ENCODE peak calls at places on chromosomes 16 and 17, in five cellular contexts. O is BJ, F is lung, B is Caco-2, J is uterus. U is an unnamed sample.

GRCh38 chr16:35741546-35741945 is 2282.1 kb downstream of the TP53TG3F start:
- DNase-seq in B (no peak), J (no peak), O (no peak), F (no peak), U (no peak)

GRCh38 chr17:13940858-13941665 is 128.2 kb upstream of the COX10 start:
- DNase-seq in B (no peak), O (no peak), J (no peak), F (no peak), U (no peak)

GRCh38 chr17:67417507-67417906 is 40.4 kb downstream of the PITPNC1 start:
- DNase-seq in F (no peak), J (no peak), B (no peak), O (no peak), U (no peak)

GRCh38 chr17:19553036-19553435 is 19.4 kb downstream of the SLC47A1 start:
- DNase-seq in J (no peak), O (no peak), F (no peak), B (no peak), U (no peak)

GRCh38 chr17:35170968-35171771 is 23.0 kb downstream of the SLC35G3 start:
- DNase-seq in B (no peak), O (no peak), J (no peak), F (no peak), U (no peak)

GRCh38 chr16:27181020-27181419 is 22.3 kb upstream of the KDM8 start:
- DNase-seq in O (no peak), J (no peak), B (no peak), F (no peak), U (no peak)

GRCh38 chr16:71230122-71230845 is at the start of gene HYDIN:
- DNase-seq in J (no peak), F (peak; percentile 75), O (no peak), B (peak; percentile 90), U (peak; percentile 60)

GRCh38 chr16:11200523-11201063 is 55.4 kb downstream of the SOCS1 start:
- DNase-seq in J (no peak), B (no peak), F (no peak), O (no peak), U (no peak)

GRCh38 chr16:66717112-66717675 is 20.7 kb upstream of the CMTM4 start:
- DNase-seq in B (peak; percentile 58), O (no peak), F (no peak), J (no peak), U (no peak)

GRCh38 chr16:6496996-6497395 is 835.6 kb upstream of the RBFOX1 start:
- DNase-seq in F (no peak), B (no peak), O (no peak), J (no peak), U (no peak)

GRCh38 chr16:877242-878065 is 76.9 kb upstream of the GNG13 start:
- DNase-seq in O (no peak), F (no peak), B (no peak), J (no peak), U (no peak)

GRCh38 chr16:27718767-27719445 is 169.0 kb downstream of the KATNIP start:
- DNase-seq in O (no peak), B (no peak), F (no peak), J (no peak), U (no peak)

GRCh38 chr17:58764373-58764772 is 8.7 kb downstream of the PPM1E start:
- DNase-seq in B (no peak), F (no peak), J (no peak), O (no peak), U (no peak)

GRCh38 chr16:74123826-74124225 is 172.8 kb upstream of the PSMD7 start:
- DNase-seq in F (no peak), B (no peak), J (no peak), O (no peak), U (no peak)

GRCh38 chr16:68083239-68083781 is 1.9 kb upstream of the NFATC3 start:
- DNase-seq in O (no peak), B (no peak), J (no peak), F (no peak), U (no peak)

GRCh38 chr16:68086336-68086821 is 1.2 kb downstream of the NFATC3 start:
- DNase-seq in J (no peak), F (no peak), B (no peak), O (no peak), U (no peak)

GRCh38 chr16:68085259-68086071 is at the start of gene NFATC3:
- DNase-seq in J (peak; percentile 99), F (peak; percentile 98), O (peak; percentile 61), B (peak; percentile 99), U (no peak)

GRCh38 chr16:68083861-68084503 is 1.2 kb upstream of the NFATC3 start:
- DNase-seq in O (no peak), F (no peak), J (no peak), B (peak; percentile 72), U (no peak)

DNA sequence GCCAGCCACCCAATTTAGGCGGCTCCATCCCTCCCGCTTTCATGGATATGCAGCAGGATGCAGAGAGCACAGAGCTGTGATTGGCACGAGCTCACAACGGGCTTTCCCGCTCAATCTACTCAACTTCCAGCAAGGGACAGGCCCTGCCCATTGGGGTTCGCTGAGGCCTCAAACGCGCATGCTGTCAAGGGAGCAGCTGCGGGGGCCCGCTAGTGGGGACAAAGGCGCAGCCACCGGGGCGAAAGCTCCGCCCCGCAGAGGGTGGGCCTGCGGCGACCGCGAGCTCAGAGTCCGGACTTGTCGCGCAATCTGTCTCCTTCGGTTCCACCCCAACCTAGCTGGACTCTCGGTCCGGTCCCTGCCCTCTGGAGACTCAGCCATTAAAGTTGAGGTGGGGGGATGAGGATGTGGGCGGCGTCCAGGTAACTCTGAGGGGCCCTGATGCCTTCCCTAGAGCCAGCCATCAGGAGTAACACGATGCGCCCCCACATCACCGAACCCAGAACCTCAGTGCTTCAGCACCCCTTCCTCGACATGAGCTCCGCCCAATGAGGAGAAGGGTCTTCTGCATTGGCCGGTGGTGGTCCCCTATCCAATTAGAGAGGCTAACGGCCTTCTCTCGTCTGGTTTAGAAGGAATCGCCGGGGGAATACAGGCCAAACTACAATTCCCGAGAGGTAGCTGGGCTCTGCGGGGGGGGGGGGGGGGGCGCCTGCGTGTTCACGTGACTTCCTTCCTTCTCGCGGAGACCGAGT is 489 bp upstream of the NFATC3 start:
- DNase-seq in B (peak; percentile 94), F (peak; percentile 89), J (peak; percentile 86), O (no peak), U (no peak)
- TF ChIP-seq CTCF in B (no peak), F (no peak), J (peak; percentile 20), O (peak; percentile 27), U (no peak)

GRCh38 chr16:85897384-85897783 is 1.6 kb upstream of the IRF8 start:
- DNase-seq in B (no peak), F (no peak), J (no peak), O (no peak), U (no peak)
- H3K27me3 ChIP-seq in B (no peaks in the 10 kb centered on the region), F (peaks cover 2% of the 10 kb centered on the region), J (peaks cover 7% of the 10 kb centered on the region), O (peaks cover 46% of the 10 kb centered on the region), U (peaks cover 32% of the 10 kb centered on the region)

DNA sequence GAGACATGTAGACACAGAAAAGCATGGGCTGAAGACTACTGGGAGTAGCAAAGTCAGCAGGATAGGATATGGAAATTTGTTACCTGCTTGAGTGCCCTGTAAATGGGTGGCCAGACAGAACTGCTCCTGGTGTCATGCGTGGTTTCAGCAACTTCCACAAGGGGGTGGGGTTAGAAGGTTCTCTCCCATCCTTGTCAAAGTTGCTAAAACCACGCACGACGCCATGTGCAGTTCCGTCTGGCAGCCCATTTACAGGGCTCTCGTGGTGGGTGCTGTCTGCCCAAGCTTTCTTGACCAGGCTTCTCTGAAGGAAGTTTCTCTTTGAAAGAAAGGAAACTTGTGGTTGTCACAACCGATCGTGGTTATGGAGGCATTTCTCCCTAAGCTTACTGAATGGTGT is 6.9 kb upstream of the DBNDD1 start:
- DNase-seq in F (no peak), J (no peak), O (no peak), B (peak; percentile 47), U (no peak)
- TF ChIP-seq CTCF in F (no peak), J (no peak), O (no peak), B (no peak), U (no peak)

GRCh38 chr16:53605356-53605755 is 98.3 kb downstream of the RPGRIP1L start:
- DNase-seq in B (no peak), J (no peak), F (no peak), O (no peak), U (no peak)
- H3K27me3 ChIP-seq in B (no peaks in the 10 kb centered on the region), J (no peaks in the 10 kb centered on the region), F (no peaks in the 10 kb centered on the region), O (no peaks in the 10 kb centered on the region), U (no peaks in the 10 kb centered on the region)

GRCh38 chr17:28675485-28675884 is 13.5 kb downstream of the SUPT6H start:
- DNase-seq in B (no peak), F (no peak), O (no peak), J (no peak), U (no peak)

GRCh38 chr17:28675980-28676379 is 14.0 kb downstream of the SUPT6H start:
- DNase-seq in F (no peak), O (no peak), B (peak; percentile 50), J (no peak), U (no peak)
- TF ChIP-seq CTCF in F (no peak), O (peak; percentile 17), B (no peak), J (no peak), U (peak; percentile 47)

DNA sequence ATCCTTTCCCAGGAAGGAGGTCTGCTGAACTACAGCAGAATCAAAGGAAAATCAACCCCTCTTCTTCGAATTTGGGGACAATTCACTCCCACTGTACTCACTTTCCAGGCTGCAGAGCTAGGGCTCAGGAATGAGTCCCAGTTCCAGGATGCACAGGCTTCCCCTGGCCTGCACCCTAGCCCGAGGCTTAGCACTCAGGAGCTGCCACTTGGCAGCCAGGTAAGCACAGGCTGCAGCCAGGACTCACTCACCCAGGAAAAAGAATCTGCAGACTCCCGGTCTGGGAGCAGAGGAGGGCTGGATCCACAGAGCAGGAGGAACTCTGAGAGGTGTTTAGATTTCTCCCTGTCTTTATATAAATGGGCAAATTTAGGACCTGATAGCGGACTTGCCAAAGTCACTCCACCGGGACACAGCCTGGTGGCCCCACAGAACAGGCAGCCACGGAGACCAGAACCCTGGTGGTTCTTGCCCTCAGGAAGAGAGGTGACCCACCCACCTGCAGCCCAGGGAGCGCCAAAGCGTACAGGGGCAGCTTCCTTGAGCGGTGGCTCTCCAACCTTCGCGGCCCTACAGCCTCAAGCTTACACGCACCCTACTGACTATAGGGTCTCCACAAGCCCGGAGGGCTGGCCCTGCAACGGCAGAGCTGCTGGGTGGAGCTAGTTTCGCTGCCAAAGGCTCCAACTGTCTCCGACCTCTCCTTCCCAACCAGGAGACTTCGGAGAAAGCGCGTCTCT is 4.8 kb downstream of the CBLN1 start:
- DNase-seq in O (no peak), F (no peak), B (no peak), J (no peak), U (no peak)
- H3K27me3 ChIP-seq in O (peaks cover 48% of the 10 kb centered on the region), F (peaks cover 21% of the 10 kb centered on the region), B (peaks cover 5% of the 10 kb centered on the region), J (peaks cover 57% of the 10 kb centered on the region), U (peaks cover 75% of the 10 kb centered on the region)

GRCh38 chr17:79168486-79169055 is 93.9 kb downstream of the ENGASE start:
- DNase-seq in O (no peak), F (no peak), B (no peak), J (no peak), U (no peak)
- TF ChIP-seq CTCF in O (no peak), F (no peak), B (no peak), J (no peak), U (no peak)

U was measured in kidney epithelial cell.